ENCODE peak calls at places on chromosomes 1 and 21, in nine cellular contexts. Z is dermis microvascular lymphatic vessel endothelial cell; Q is aorta; M is body of pancreas; G is ACHN; N is activated CD4-positive, CD25-positive, alpha-beta regulatory T cell treated with anti-CD3 and anti-CD28 coated beads, Interleukin-2, amount 50 U/mL, for 72 hours; X is stimulated activated CD8-positive, alpha-beta memory T cell treated with anti-CD3 and anti-CD28 coated beads, Interleukin-7, amount 100 ng/mL, for 4 hours; D is HTR-8/SVneo; C is skeletal muscle cell. I is an unnamed sample.

GRCh38 chr1:153962088-153963029 is 978 bp downstream of the SLC39A1 start:
- DNase-seq in N (no peak), D (no peak), Z (no peak), X (no peak), M (peak; percentile 63), G (peak; percentile 77), Q (peak; percentile 77), C (no peak), I (no peak)

GRCh38 chr1:163357378-163357777 is 35.6 kb downstream of the NUF2 start:
- DNase-seq in M (no peak), Z (no peak), X (no peak), D (no peak), G (peak; percentile 11), C (no peak), N (no peak), Q (no peak), I (no peak)

GRCh38 chr1:17304827-17305177 is 3.2 kb upstream of the PADI4 start:
- DNase-seq in Q (no peak), G (no peak), C (no peak), N (no peak), Z (no peak), M (no peak), D (no peak), X (no peak), I (no peak)

GRCh38 chr21:31203371-31204054 is 140.5 kb downstream of the TIAM1 start:
- DNase-seq in N (no peak), M (no peak), Q (no peak), G (no peak), X (no peak), Z (no peak), C (peak; percentile 58), D (peak; percentile 6), I (no peak)

GRCh38 chr21:37769656-37770055 is 146.6 kb downstream of the KCNJ6 start:
- DNase-seq in M (no peak), G (no peak), X (no peak), Q (no peak), Z (no peak), D (no peak), N (no peak), C (no peak), I (no peak)

GRCh38 chr1:161726631-161727342 is 5.4 kb downstream of the FCRLB start:
- DNase-seq in C (no peak), N (peak; percentile 60), X (peak; percentile 50), M (peak; percentile 92), Q (peak; percentile 92), Z (no peak), G (peak; percentile 88), D (peak; percentile 73), I (peak; percentile 47)

GRCh38 chr1:49307452-49307851 is 530.8 kb upstream of the BEND5 start:
- DNase-seq in X (no peak), D (no peak), M (no peak), G (no peak), Z (no peak), N (no peak), Q (no peak), C (no peak), I (no peak)

GRCh38 chr1:204376919-204377799 is 17.4 kb upstream of the PLEKHA6 start:
- DNase-seq in N (no peak), X (no peak), D (no peak), Z (no peak), Q (no peak), G (peak; percentile 97), C (no peak), M (peak; percentile 95), I (no peak)

GRCh38 chr21:34958040-34958439 is 91.1 kb downstream of the RUNX1 start:
- DNase-seq in M (no peak), C (no peak), Q (no peak), N (no peak), D (no peak), G (no peak), X (no peak), Z (no peak), I (no peak)